ENCODE peak calls at places on chromosomes 2 and 18, in six cellular contexts. O is SK-N-SH, G is HCT116, T is OCI-LY7, U is PC-3, H is GM23248. F is an unnamed sample. For H3K9me3, the result is how much of the 10 kb centered on the place peaks cover.

GRCh38 chr2:85862426-85862825 is 26.4 kb downstream of the ST3GAL5 start:
- DNase-seq in G (no peak), O (no peak), U (no peak), H (no peak), T (no peak), F (no peak)

GRCh38 chr2:7900593-7900992 is 781.3 kb upstream of the ID2 start:
- DNase-seq in G (no peak), T (no peak), O (no peak), H (peak), U (no peak), F (no peak)

GRCh38 chr18:9688036-9688741 is 19.9 kb upstream of the RAB31 start:
- DNase-seq in T (no peak), H (peak), O (no peak), G (no peak), U (peak), F (no peak)

GRCh38 chr2:70888925-70889715 is 46.6 kb upstream of the ATP6V1B1 start:
- DNase-seq in G (no peak), H (no peak), O (no peak), U (no peak), T (no peak), F (peak)

GRCh38 chr18:40866013-40866644 is 1088.9 kb upstream of the PIK3C3 start:
- DNase-seq in H (peak), O (no peak), T (no peak), G (no peak), U (no peak), F (no peak)

GRCh38 chr2:15543541-15543940 is 17.6 kb downstream of the NBAS start:
- DNase-seq in O (no peak), U (no peak), T (no peak), H (no peak), G (no peak), F (no peak)

GRCh38 chr2:188676012-188676405 is 298.2 kb upstream of the COL3A1 start:
- DNase-seq in H (peak), T (no peak), U (no peak), G (no peak), O (no peak), F (no peak)

GRCh38 chr2:218671077-218671653 is 637 bp downstream of the RNF25 start:
- DNase-seq in H (peak), G (no peak), T (no peak), U (peak), O (no peak), F (peak)

GRCh38 chr2:190920085-190920484 is 39.5 kb downstream of the GLS start:
- DNase-seq in H (no peak), O (no peak), T (no peak), G (no peak), U (no peak), F (no peak)

GRCh38 chr2:128580988-128581848 is 262.6 kb upstream of the HS6ST1 start:
- DNase-seq in U (no peak), T (no peak), O (no peak), G (no peak), H (no peak), F (no peak)

GRCh38 chr2:238263204-238264071 is 23.6 kb upstream of the HES6 start:
- DNase-seq in O (peak), G (peak), T (peak), U (peak), H (peak), F (peak)

GRCh38 chr2:114933671-114934241 is 491.3 kb downstream of the DPP10 start:
- DNase-seq in O (no peak), H (no peak), G (no peak), T (no peak), U (no peak), F (no peak)

GRCh38 chr2:121755237-121756111 is at the start of gene TSN:
- DNase-seq in G (peak), T (peak), H (peak), U (peak), O (peak), F (peak)

GRCh38 chr2:203909192-203909945 is 27.2 kb upstream of the ICOS start:
- DNase-seq in G (peak), U (peak), T (peak), H (peak), O (peak), F (peak)

GRCh38 chr18:46378864-46379207 is 274.7 kb downstream of the HAUS1 start:
- DNase-seq in O (peak), T (no peak), U (no peak), G (no peak), H (no peak), F (no peak)

GRCh38 chr2:164479460-164479859 is 141.8 kb downstream of the GRB14 start:
- DNase-seq in T (no peak), G (peak), H (peak), U (peak), O (peak), F (peak)

DNA sequence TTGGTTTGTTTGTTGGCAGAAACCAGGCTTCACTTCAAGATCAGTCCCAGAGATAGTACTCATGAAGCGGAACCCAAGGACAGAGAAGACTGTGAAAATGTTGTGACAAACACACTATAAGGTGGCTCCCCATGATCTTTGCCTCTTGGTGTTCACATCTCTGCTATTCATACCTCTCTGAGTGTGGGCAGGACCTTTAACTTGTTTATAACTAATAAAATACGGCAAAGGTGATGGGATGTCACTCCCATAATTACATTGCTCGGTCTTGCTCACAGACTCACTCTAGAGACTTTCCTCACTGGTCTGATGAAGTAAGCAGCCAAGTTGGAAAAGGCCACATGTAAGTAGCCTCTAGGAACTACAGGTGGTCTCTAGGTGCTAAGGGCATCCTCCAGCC is 30.6 kb upstream of the UGP2 start:
- DNase-seq in T (no peak), H (no peak), G (no peak), O (no peak), U (no peak), F (no peak)
- H3K27ac ChIP-seq in T (no peak), H (no peak), G (no peak), O (no peak), U (no peak), F (no peak)

GRCh38 chr18:3062798-3063563 is 50.0 kb upstream of the LPIN2 start:
- DNase-seq in G (peak), T (peak), U (peak), O (peak), H (peak), F (peak)
- TF ChIP-seq EZH2phosphoT487 in G (no peak), T (no peak), U (no peak), O (no peak), H (no peak), F (no peak)

DNA sequence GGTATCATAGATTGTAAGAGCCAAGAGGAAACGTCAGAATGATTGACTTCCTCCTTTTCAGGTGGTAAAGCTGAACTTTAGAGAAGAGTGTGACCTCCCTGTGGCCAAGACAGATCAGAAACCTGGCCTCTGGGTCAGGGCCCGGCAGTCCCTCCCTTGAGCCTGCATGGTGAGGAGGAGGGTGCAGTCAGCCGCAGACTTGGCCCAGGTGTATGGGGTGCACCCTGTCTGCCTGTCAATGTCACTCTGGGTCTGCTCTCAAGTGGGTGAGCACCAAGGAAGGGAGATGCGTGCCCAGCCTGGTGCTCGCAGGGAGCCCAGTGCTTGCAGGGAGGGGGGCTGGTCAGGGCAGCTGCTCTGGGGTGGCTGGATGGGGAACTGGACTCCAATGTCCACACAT is 134.4 kb upstream of the SNTG2 start:
- DNase-seq in O (no peak), U (no peak), G (no peak), H (no peak), T (no peak), F (no peak)
- H3K9me3 ChIP-seq in O (under half), U (under half), G (under half), H (under half), T (under half), F (under half)

GRCh38 chr2:148614024-148614331 is 30.6 kb upstream of the EPC2 start:
- DNase-seq in O (no peak), U (peak), T (no peak), H (no peak), G (no peak), F (peak)

GRCh38 chr2:148616696-148617095 is 27.9 kb upstream of the EPC2 start:
- DNase-seq in T (no peak), O (no peak), U (peak), G (no peak), H (no peak), F (no peak)

GRCh38 chr2:148614332-148615049 is 30.1 kb upstream of the EPC2 start:
- DNase-seq in H (peak), T (no peak), U (peak), G (peak), O (no peak), F (no peak)

GRCh38 chr2:148615446-148615845 is 29.1 kb upstream of the EPC2 start:
- DNase-seq in G (no peak), U (no peak), H (no peak), T (no peak), O (peak), F (no peak)

GRCh38 chr2:148613231-148614023 is 31.1 kb upstream of the EPC2 start:
- DNase-seq in G (no peak), H (no peak), O (no peak), U (no peak), T (no peak), F (no peak)
- H3K27ac ChIP-seq in G (no peak), H (no peak), O (no peak), U (no peak), T (no peak), F (no peak)

F was measured in neural progenitor cell.